ENCODE peak calls at places on chromosome 22, in seven cellular contexts. W, S, O, U, Q, N and G are unnamed samples.

GRCh38 chr22:27941143-27941542 is 22.1 kb upstream of the PITPNB start:
- DNase-seq in W (no peak), N (no peak), Q (no peak), U (no peak), S (no peak), O (no peak), G (no peak)

GRCh38 chr22:50536231-50536630 is 6.4 kb upstream of the TYMP start:
- DNase-seq in Q (no peak), U (no peak), W (no peak), O (no peak), S (no peak), N (no peak), G (no peak)

GRCh38 chr22:49934891-49935557 is 16.6 kb downstream of the CRELD2 start:
- DNase-seq in U (peak; percentile 86), N (peak; percentile 78), W (no peak), Q (peak; percentile 77), O (no peak), S (peak; percentile 78), G (peak; percentile 83)

GRCh38 chr22:23495614-23496444 is 84.3 kb downstream of the IGLL1 start:
- DNase-seq in Q (peak; percentile 39), N (no peak), U (no peak), O (no peak), S (no peak), W (no peak), G (no peak)

GRCh38 chr22:33476716-33477115 is 418.5 kb upstream of the SYN3 start:
- DNase-seq in N (no peak), O (peak; percentile 38), Q (no peak), U (no peak), S (peak; percentile 81), W (no peak), G (no peak)

GRCh38 chr22:35349368-35349703 is 31.6 kb upstream of the HMOX1 start:
- DNase-seq in W (no peak), O (no peak), S (no peak), U (no peak), N (no peak), Q (no peak), G (no peak)

GRCh38 chr22:26897384-26897783 is 240.0 kb downstream of the MIAT start:
- DNase-seq in Q (peak; percentile 19), W (no peak), S (no peak), O (no peak), N (no peak), U (no peak), G (no peak)

GRCh38 chr22:24521791-24522245 is 26.7 kb downstream of the UPB1 start:
- DNase-seq in W (no peak), S (no peak), U (peak; percentile 66), O (peak; percentile 42), N (no peak), Q (peak; percentile 69), G (no peak)

GRCh38 chr22:50268655-50269113 is 1.5 kb downstream of the MAPK11 start:
- DNase-seq in S (no peak), N (no peak), O (no peak), W (no peak), Q (no peak), U (no peak), G (peak; percentile 52)

GRCh38 chr22:29000225-29000556 is 61.4 kb downstream of the C22orf31 start:
- DNase-seq in O (peak; percentile 25), W (no peak), N (no peak), U (no peak), S (no peak), Q (no peak), G (no peak)
- H3K4me1 ChIP-seq in O (peaks cover 8% of the 10 kb centered on the region), W (peaks cover 12% of the 10 kb centered on the region), N (no peaks in the 10 kb centered on the region), U (no peaks in the 10 kb centered on the region), S (peaks cover 9% of the 10 kb centered on the region), Q (peaks cover 24% of the 10 kb centered on the region), G (no peaks in the 10 kb centered on the region)

GRCh38 chr22:38455063-38455529 is at the start of gene KCNJ4:
- DNase-seq in N (no peak), Q (no peak), O (no peak), W (no peak), U (no peak), S (no peak), G (no peak)
- H3K4me3 ChIP-seq in N (peak within 1 kb of the TSS; percentile 63), Q (peak within 1 kb of the TSS; percentile 47), O (no peak within 1 kb of the TSS), W (peak within 1 kb of the TSS; percentile 22), U (peak within 1 kb of the TSS; percentile 58), S (no peak within 1 kb of the TSS), G (peak within 1 kb of the TSS; percentile 21)

GRCh38 chr22:42326786-42327185 is 56.3 kb upstream of the TCF20 start:
- DNase-seq in Q (no peak), O (peak; percentile 24), W (no peak), U (no peak), S (no peak), N (no peak), G (no peak)

GRCh38 chr22:42328130-42328821 is 57.8 kb upstream of the TCF20 start:
- DNase-seq in Q (no peak), W (no peak), U (no peak), S (no peak), N (no peak), O (no peak), G (no peak)

GRCh38 chr22:42326301-42326700 is 55.8 kb upstream of the TCF20 start:
- DNase-seq in O (no peak), U (no peak), Q (no peak), N (no peak), S (no peak), W (no peak), G (no peak)

GRCh38 chr22:42329504-42329903 is 59.1 kb upstream of the TCF20 start:
- DNase-seq in Q (no peak), O (no peak), W (no peak), N (no peak), S (no peak), U (no peak), G (no peak)

DNA sequence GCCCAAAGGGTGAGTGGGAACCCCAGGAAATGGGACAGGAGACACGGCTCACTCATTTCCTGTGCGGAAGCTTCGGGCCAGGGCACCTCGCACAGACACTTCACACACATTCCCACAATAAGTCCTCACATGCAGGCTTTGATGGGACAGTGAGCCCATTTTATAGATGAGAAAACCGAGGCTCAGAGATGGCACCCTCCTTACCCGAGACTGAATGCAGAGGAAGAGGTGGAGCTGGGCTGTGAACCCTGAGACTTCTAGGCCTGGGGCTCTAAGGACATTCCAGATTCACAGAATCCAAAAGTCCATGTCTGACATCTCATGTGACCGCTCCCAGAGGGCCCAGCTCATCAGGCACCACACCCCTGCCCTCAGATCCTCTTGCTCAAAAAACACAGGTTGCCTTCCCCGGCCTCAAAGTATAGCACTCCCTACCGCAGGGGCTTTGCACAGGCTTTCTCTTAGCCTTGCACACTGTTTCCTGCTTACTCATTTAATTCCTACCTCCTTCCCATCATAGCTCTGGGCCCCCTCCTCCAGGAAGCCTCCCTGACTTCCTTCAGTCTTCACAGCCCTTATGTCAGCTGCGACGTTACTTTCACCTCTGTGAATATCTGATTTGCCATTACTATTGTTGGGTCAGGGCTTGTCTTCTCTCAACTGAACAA is 57.1 kb upstream of the TCF20 start:
- DNase-seq in N (no peak), S (no peak), Q (no peak), W (no peak), O (no peak), U (no peak), G (no peak)
- H3K27ac ChIP-seq in N (no peak overlapping the region), S (no peak overlapping the region), Q (no peak overlapping the region), W (no peak overlapping the region), O (no peak overlapping the region), U (no peak overlapping the region), G (no peak overlapping the region)

GRCh38 chr22:39526736-39527171 is 5.8 kb downstream of the RPS19BP1 start:
- DNase-seq in O (no peak), N (no peak), U (no peak), S (no peak), W (no peak), Q (no peak), G (no peak)

GRCh38 chr22:39524753-39525657 is 4.6 kb downstream of the ATF4 start:
- DNase-seq in Q (no peak), N (no peak), W (no peak), S (peak; percentile 33), O (no peak), U (no peak), G (no peak)

GRCh38 chr22:39525658-39525975 is 5.3 kb downstream of the ATF4 start:
- DNase-seq in N (no peak), S (no peak), Q (no peak), O (no peak), W (no peak), U (no peak), G (no peak)

GRCh38 chr22:39522567-39523300 is 2.4 kb downstream of the ATF4 start:
- DNase-seq in S (peak; percentile 79), U (no peak), O (peak; percentile 49), Q (no peak), W (no peak), N (no peak), G (no peak)

GRCh38 chr22:39524089-39524752 is 3.9 kb downstream of the ATF4 start:
- DNase-seq in N (no peak), Q (no peak), S (peak; percentile 55), O (no peak), U (no peak), W (no peak), G (no peak)
- H3K4me1 ChIP-seq in N (no peaks in the 10 kb centered on the region), Q (peaks cover 6% of the 10 kb centered on the region), S (peaks cover 53% of the 10 kb centered on the region), O (peaks cover 15% of the 10 kb centered on the region), U (peaks cover 24% of the 10 kb centered on the region), W (peaks cover 55% of the 10 kb centered on the region), G (peaks cover 34% of the 10 kb centered on the region)

GRCh38 chr22:38981005-38981658 is 1.0 kb upstream of the APOBEC3B start:
- DNase-seq in U (peak; percentile 52), S (peak; percentile 60), O (peak; percentile 50), N (no peak), Q (no peak), W (no peak), G (peak; percentile 60)

GRCh38 chr22:38984224-38984623 is 2.1 kb downstream of the APOBEC3B start:
- DNase-seq in Q (no peak), S (no peak), U (no peak), W (no peak), N (no peak), O (no peak), G (no peak)

GRCh38 chr22:38986629-38987028 is 4.5 kb downstream of the APOBEC3B start:
- DNase-seq in Q (no peak), W (no peak), S (no peak), O (no peak), N (no peak), U (no peak), G (no peak)

GRCh38 chr22:38982008-38982927 is at the start of gene APOBEC3B:
- DNase-seq in O (peak; percentile 94), S (peak; percentile 97), Q (no peak), W (peak; percentile 54), N (peak; percentile 88), U (peak; percentile 81), G (peak; percentile 85)

DNA sequence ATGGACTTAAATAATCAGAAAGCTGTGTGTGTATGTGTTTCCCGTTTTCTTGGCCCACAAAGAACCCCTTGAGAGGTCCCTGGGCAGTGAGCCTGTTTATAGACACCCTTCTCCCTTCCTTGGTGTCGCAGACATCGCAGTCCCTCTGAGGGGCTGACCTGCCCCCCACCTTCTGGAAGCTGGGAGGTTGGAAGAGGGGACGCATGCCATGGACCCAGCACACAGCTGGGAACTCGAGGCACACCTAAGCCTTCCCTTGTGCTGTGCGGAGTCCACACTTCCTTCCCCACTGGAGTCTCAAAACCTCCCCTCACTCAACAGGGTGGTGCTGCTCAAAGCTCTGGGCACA is 514 bp upstream of the APOBEC3B start:
- DNase-seq in O (no peak), W (no peak), U (peak; percentile 14), Q (no peak), N (no peak), S (no peak), G (no peak)
- H3K4me3 ChIP-seq in O (peak overlapping the region; percentile 35), W (peak overlapping the region; percentile 23), U (peak overlapping the region; percentile 31), Q (no peak overlapping the region), N (peak overlapping the region; percentile 56), S (no peak overlapping the region), G (peak overlapping the region; percentile 37)